ENCODE peak calls at places on chromosomes 6 and 20, in seven cellular contexts. W, Z, K, X, S, D and F are unnamed samples.
A peak's percentile ranks its signal among the peaks of the same experiment; 100 is the strongest.

GRCh38 chr6:158789115-158789917 is 29.9 kb downstream of the EZR start:
- DNase-seq in W (no peak), Z (no peak), K (no peak), X (peak; percentile 47), S (no peak), D (no peak), F (no peak)

GRCh38 chr20:13220857-13221297 is at the start of gene ISM1:
- DNase-seq in W (no peak), Z (no peak), K (no peak), X (peak; percentile 43), S (peak; percentile 45), D (no peak), F (no peak)

GRCh38 chr6:35259946-35260626 is 551 bp downstream of the ZNF76 start:
- DNase-seq in W (peak; percentile 39), Z (no peak), K (no peak), X (peak; percentile 86), S (peak; percentile 75), D (peak; percentile 52), F (peak; percentile 93)

GRCh38 chr20:25242231-25242630 is 5.7 kb upstream of the PYGB start:
- DNase-seq in W (no peak), Z (no peak), K (no peak), X (no peak), S (no peak), D (no peak), F (no peak)

GRCh38 chr6:80477591-80478370 is 371.3 kb downstream of the BCKDHB start:
- DNase-seq in W (no peak), Z (no peak), K (no peak), X (no peak), S (no peak), D (peak; percentile 78), F (no peak)

GRCh38 chr6:26599591-26599990 is 2.8 kb downstream of the ABT1 start:
- DNase-seq in W (no peak), Z (no peak), K (no peak), X (no peak), S (no peak), D (no peak), F (no peak)

GRCh38 chr20:31849306-31849930 is 4.0 kb upstream of the FOXS1 start:
- DNase-seq in W (no peak), Z (no peak), K (no peak), X (no peak), S (no peak), D (no peak), F (no peak)

GRCh38 chr20:34163316-34163715 is 51.3 kb upstream of the EIF2S2 start:
- DNase-seq in W (no peak), Z (no peak), K (no peak), X (no peak), S (no peak), D (no peak), F (no peak)

GRCh38 chr6:3366596-3367413 is 90.0 kb downstream of the SLC22A23 start:
- DNase-seq in W (no peak), Z (no peak), K (no peak), X (no peak), S (no peak), D (no peak), F (no peak)

GRCh38 chr20:14197097-14197496 is 140.3 kb downstream of the FLRT3 start:
- DNase-seq in W (no peak), Z (no peak), K (no peak), X (no peak), S (no peak), D (peak; percentile 81), F (no peak)

GRCh38 chr6:159692303-159693127 is 526 bp downstream of the SOD2 start:
- DNase-seq in W (peak; percentile 68), Z (no peak), K (peak; percentile 9), X (peak; percentile 73), S (peak; percentile 40), D (peak; percentile 50), F (peak; percentile 90)

GRCh38 chr6:116799945-116800344 is 28.9 kb downstream of the GPRC6A start:
- DNase-seq in W (no peak), Z (no peak), K (no peak), X (no peak), S (no peak), D (no peak), F (no peak)

GRCh38 chr6:25756382-25757354 is 2.1 kb downstream of the SLC17A4 start:
- DNase-seq in W (no peak), Z (no peak), K (no peak), X (no peak), S (no peak), D (no peak), F (no peak)

GRCh38 chr6:98529364-98529763 is 305.0 kb upstream of the POU3F2 start:
- DNase-seq in W (peak; percentile 78), Z (no peak), K (peak; percentile 50), X (no peak), S (no peak), D (no peak), F (no peak)

GRCh38 chr6:71967436-71967835 is 81.1 kb downstream of the RIMS1 start:
- DNase-seq in W (no peak), Z (no peak), K (no peak), X (no peak), S (no peak), D (peak; percentile 22), F (no peak)

GRCh38 chr6:159955945-159956361 is 12.9 kb upstream of the IGF2R start:
- DNase-seq in W (no peak), Z (no peak), K (no peak), X (no peak), S (no peak), D (no peak), F (no peak)

GRCh38 chr6:43335469-43335868 is 26.8 kb upstream of the CRIP3 start:
- DNase-seq in W (no peak), Z (no peak), K (no peak), X (no peak), S (no peak), D (no peak), F (no peak)

GRCh38 chr6:132147530-132148011 is 196.4 kb upstream of the CCN2 start:
- DNase-seq in W (no peak), Z (no peak), K (no peak), X (no peak), S (no peak), D (peak; percentile 100), F (no peak)

GRCh38 chr6:109461733-109462526 is 6.4 kb upstream of the MICAL1 start:
- DNase-seq in W (no peak), Z (no peak), K (no peak), X (no peak), S (no peak), D (no peak), F (no peak)

GRCh38 chr6:72413884-72414283 is 208.0 kb upstream of the KCNQ5 start:
- DNase-seq in W (no peak), Z (no peak), K (no peak), X (no peak), S (no peak), D (no peak), F (no peak)

GRCh38 chr6:44464527-44465310 is 77.2 kb downstream of the CDC5L start:
- DNase-seq in W (no peak), Z (no peak), K (no peak), X (no peak), S (no peak), D (peak; percentile 82), F (peak; percentile 72)

GRCh38 chr6:149439626-149440025 is 39.6 kb downstream of the SUMO4 start:
- DNase-seq in W (no peak), Z (no peak), K (no peak), X (no peak), S (no peak), D (peak; percentile 53), F (no peak)

GRCh38 chr6:170210651-170211403 is 80.1 kb downstream of the DLL1 start:
- DNase-seq in W (no peak), Z (peak; percentile 65), K (no peak), X (no peak), S (peak; percentile 1), D (no peak), F (peak; percentile 60)